ENCODE peak calls at places on chromosomes 7 and 10, in seven cellular contexts. O is transverse colon, M is sigmoid colon, D is IMR-90, X is heart left ventricle, J is A549, Y is spleen. S is an unnamed sample.
A peak's percentile ranks its signal among the peaks of the same experiment; 100 is the strongest.

GRCh38 chr10:116828121-116828520 is 21.2 kb upstream of the ENO4 start:
- DNase-seq in O (no peak), M (no peak), D (no peak), X (no peak), J (no peak), Y (no peak), S (no peak)

GRCh38 chr10:30587522-30588031 is 42.0 kb downstream of the LYZL2 start:
- DNase-seq in O (peak; percentile 64), M (peak; percentile 69), D (no peak), X (peak; percentile 57), J (no peak), Y (peak; percentile 87), S (peak; percentile 7)

GRCh38 chr7:85178531-85179298 is 8.1 kb downstream of the SEMA3D start:
- DNase-seq in O (no peak), M (no peak), D (no peak), X (no peak), J (no peak), Y (no peak), S (no peak)

GRCh38 chr10:21135396-21135973 is 238.4 kb upstream of the NEBL start:
- DNase-seq in O (no peak), M (no peak), D (no peak), X (no peak), J (no peak), Y (no peak), S (no peak)

GRCh38 chr10:124200011-124200410 is 106.6 kb upstream of the CHST15 start:
- DNase-seq in O (no peak), M (no peak), D (no peak), X (no peak), J (no peak), Y (no peak), S (no peak)

GRCh38 chr7:4882169-4882741 is 1.3 kb downstream of the RADIL start:
- DNase-seq in O (peak; percentile 38), M (peak; percentile 90), D (peak; percentile 59), X (peak; percentile 84), J (no peak), Y (no peak), S (no peak)

GRCh38 chr10:78464856-78465221 is 431.2 kb downstream of the RPS24 start:
- DNase-seq in O (no peak), M (no peak), D (no peak), X (no peak), J (no peak), Y (peak; percentile 66), S (no peak)

GRCh38 chr10:76643465-76643864 is 994.1 kb downstream of the KCNMA1 start:
- DNase-seq in O (peak; percentile 44), M (peak; percentile 94), D (no peak), X (no peak), J (no peak), Y (no peak), S (no peak)

GRCh38 chr10:24622781-24623301 is 100.8 kb downstream of the ARHGAP21 start:
- DNase-seq in O (no peak), M (no peak), D (peak; percentile 66), X (no peak), J (no peak), Y (no peak), S (no peak)

GRCh38 chr10:91629715-91630549 is 2.9 kb downstream of the PPP1R3C start:
- DNase-seq in O (no peak), M (no peak), D (no peak), X (no peak), J (no peak), Y (no peak), S (no peak)

GRCh38 chr10:5510281-5511072 is 11.1 kb upstream of the CALML5 start:
- DNase-seq in O (no peak), M (peak; percentile 68), D (no peak), X (no peak), J (no peak), Y (no peak), S (no peak)

GRCh38 chr7:47741984-47742383 is 160.1 kb upstream of the TNS3 start:
- DNase-seq in O (no peak), M (no peak), D (peak; percentile 46), X (no peak), J (no peak), Y (no peak), S (no peak)

GRCh38 chr10:26821699-26822542 is 38.8 kb downstream of the ABI1 start:
- DNase-seq in O (no peak), M (no peak), D (no peak), X (no peak), J (no peak), Y (no peak), S (no peak)

GRCh38 chr7:100694196-100694745 is at the start of gene GIGYF1:
- DNase-seq in O (peak; percentile 77), M (peak; percentile 89), D (peak; percentile 58), X (peak; percentile 86), J (peak; percentile 65), Y (peak; percentile 94), S (no peak)

GRCh38 chr7:36283711-36284130 is 105.9 kb upstream of the ANLN start:
- DNase-seq in O (peak; percentile 48), M (peak; percentile 84), D (no peak), X (peak; percentile 82), J (no peak), Y (peak; percentile 94), S (peak; percentile 36)

GRCh38 chr7:36280840-36281812 is 108.5 kb upstream of the ANLN start:
- DNase-seq in O (peak; percentile 73), M (peak; percentile 90), D (peak; percentile 90), X (peak; percentile 73), J (peak; percentile 76), Y (no peak), S (no peak)

GRCh38 chr7:36284470-36284869 is 105.2 kb upstream of the ANLN start:
- DNase-seq in O (no peak), M (peak; percentile 62), D (no peak), X (no peak), J (no peak), Y (peak; percentile 84), S (no peak)

GRCh38 chr7:36281945-36282727 is 107.5 kb upstream of the ANLN start:
- DNase-seq in O (no peak), M (peak; percentile 55), D (peak; percentile 61), X (no peak), J (no peak), Y (no peak), S (no peak)

GRCh38 chr7:36283171-36283570 is 106.5 kb upstream of the ANLN start:
- DNase-seq in O (no peak), M (peak; percentile 57), D (no peak), X (no peak), J (no peak), Y (peak; percentile 84), S (no peak)
- TF ChIP-seq CTCF in O (no peak), M (no peak), D (no peak), X (no peak), J (no peak), Y (no peak), S (no peak)

GRCh38 chr10:71185209-71185608 is 27.2 kb upstream of the UNC5B start:
- DNase-seq in O (no peak), M (no peak), D (no peak), X (no peak), J (no peak), Y (no peak), S (no peak)

GRCh38 chr10:71188201-71188600 is 24.2 kb upstream of the UNC5B start:
- DNase-seq in O (no peak), M (no peak), D (no peak), X (no peak), J (no peak), Y (no peak), S (no peak)

GRCh38 chr10:71187197-71187596 is 25.2 kb upstream of the UNC5B start:
- DNase-seq in O (no peak), M (no peak), D (no peak), X (no peak), J (no peak), Y (no peak), S (no peak)

GRCh38 chr10:71184402-71184801 is 28.0 kb upstream of the UNC5B start:
- DNase-seq in O (no peak), M (no peak), D (no peak), X (no peak), J (no peak), Y (no peak), S (no peak)

DNA sequence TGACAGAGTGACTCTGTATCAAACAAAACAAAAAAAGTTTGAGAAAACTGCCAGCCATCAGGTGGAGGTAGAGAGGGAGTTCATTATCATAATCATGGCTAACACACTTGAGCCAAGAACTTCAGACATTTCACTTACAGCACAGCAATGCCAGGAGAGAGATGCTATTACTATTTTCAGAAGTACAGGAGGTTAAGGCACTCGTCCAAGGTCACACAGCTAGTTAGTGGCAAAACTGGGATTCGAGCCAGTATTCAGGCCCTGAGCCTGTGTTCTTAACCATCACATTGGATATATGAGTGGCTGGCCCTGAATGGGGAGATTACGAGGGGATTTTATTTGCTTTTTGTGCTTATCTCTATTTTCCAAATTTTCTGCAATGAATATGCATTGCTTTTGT is 24.8 kb upstream of the UNC5B start:
- DNase-seq in O (no peak), M (no peak), D (no peak), X (peak; percentile 70), J (no peak), Y (no peak), S (no peak)
- TF ChIP-seq POLR2A in O (no peak), M (no peak), D (no peak), X (no peak), J (no peak), Y (no peak), S (no peak)

DNA sequence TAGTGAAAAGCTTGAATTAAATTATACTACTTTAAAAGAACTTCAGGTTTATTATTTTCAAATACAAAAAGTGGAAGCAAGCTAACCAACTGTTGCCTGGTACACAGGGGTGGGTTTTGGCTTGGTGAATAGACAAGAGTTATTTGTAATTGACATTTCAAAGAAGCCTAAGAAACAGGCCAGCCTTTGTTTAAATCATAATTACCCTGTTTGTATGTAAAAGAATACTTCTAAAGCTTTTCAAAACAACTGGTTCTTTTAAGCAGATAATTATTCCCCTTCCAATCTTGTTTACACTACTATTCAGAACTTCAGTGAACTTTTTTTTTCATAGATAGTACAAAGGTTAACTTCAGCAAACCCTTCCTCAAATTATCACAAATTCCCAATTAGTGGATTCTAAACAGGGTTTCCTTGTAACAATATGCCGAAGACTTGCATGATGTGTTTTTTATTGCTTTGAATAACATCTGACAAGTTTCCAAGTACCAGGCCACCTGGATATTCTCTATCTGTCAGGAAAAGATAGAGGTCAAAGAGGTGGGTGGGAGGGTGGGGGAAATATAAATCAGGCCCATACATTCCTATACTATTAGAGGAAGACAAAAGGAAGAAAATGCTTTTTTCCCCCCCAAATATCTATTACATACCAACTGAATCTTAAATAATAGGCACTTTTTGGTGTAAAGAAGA is 20.4 kb downstream of the SSMEM1 start:
- DNase-seq in O (no peak), M (no peak), D (no peak), X (no peak), J (no peak), Y (no peak), S (no peak)
- H3K27ac ChIP-seq in O (no peak overlapping the region), M (peak overlapping the region; percentile 28), D (no peak overlapping the region), X (no peak overlapping the region), J (no peak overlapping the region), Y (no peak overlapping the region), S (no peak overlapping the region)

DNA sequence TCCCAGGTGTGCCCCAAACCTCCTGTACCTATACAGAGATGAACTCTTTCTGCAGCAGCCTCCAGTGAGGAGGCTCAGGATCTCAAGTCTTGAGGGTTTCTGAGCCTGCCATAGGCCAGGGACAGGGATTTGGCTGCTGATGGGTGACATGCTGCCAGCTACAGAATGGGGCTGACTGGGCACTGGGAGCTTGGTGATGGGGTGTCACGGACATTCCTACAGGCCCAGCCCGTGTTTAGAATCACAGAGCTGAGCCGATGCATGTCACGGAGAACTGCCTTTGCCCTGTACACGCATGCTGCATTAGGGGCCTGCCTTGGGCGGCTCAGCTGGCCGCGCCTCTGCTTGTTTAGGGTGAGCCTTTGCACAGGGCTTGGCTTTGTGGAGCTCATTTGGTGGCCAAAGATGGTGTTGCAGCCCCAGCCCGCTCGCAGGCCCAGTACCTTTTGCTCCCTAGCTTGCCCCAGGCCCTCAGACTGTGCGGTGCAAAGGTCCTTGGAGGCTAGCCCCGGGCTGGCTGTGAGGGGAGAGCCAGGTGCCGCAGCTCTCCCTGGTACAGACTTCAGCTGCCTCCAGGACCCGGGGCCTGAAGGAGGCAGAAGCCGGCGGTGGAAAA is 108.4 kb upstream of the BTBD16 start:
- DNase-seq in O (peak; percentile 29), M (no peak), D (no peak), X (peak; percentile 63), J (no peak), Y (no peak), S (no peak)
- TF ChIP-seq CTCF in O (no peak), M (no peak), D (no peak), X (no peak), J (no peak), Y (no peak), S (peak; percentile 42)

S was measured in esophagus squamous epithelium.